ENCODE peak calls at places on chromosome 4, in six cellular contexts. V is lung; B is CD8-positive, alpha-beta T cell; X is fibroblast of lung; D is transverse colon; J is cardiac muscle cell. L is an unnamed sample.

GRCh38 chr4:794911-795725 is 30.8 kb downstream of the CPLX1 start:
- DNase-seq in B (no peak), D (no peak), V (no peak), X (no peak), J (no peak), L (no peak)

GRCh38 chr4:14771091-14771490 is 231.2 kb upstream of the CPEB2 start:
- DNase-seq in D (no peak), J (no peak), V (no peak), B (no peak), X (no peak), L (no peak)

GRCh38 chr4:86033171-86033570 is 326.7 kb downstream of the MAPK10 start:
- DNase-seq in D (peak; percentile 9), B (no peak), J (peak; percentile 94), X (peak; percentile 93), V (peak; percentile 39), L (no peak)

GRCh38 chr4:52861171-52861873 is 795 bp upstream of the RASL11B start:
- DNase-seq in X (no peak), J (peak; percentile 15), B (no peak), D (no peak), V (no peak), L (no peak)

GRCh38 chr4:48047896-48048295 is 31.3 kb downstream of the NIPAL1 start:
- DNase-seq in J (no peak), B (no peak), D (peak; percentile 23), V (no peak), X (no peak), L (no peak)

GRCh38 chr4:38356686-38357085 is 307.3 kb upstream of the KLF3 start:
- DNase-seq in B (no peak), D (no peak), X (no peak), V (no peak), J (no peak), L (no peak)

GRCh38 chr4:56733352-56733751 is 52.3 kb upstream of the HOPX start:
- DNase-seq in J (no peak), X (no peak), V (no peak), B (no peak), D (no peak), L (no peak)

GRCh38 chr4:157004279-157005161 is 32.9 kb upstream of the PDGFC start:
- DNase-seq in J (peak; percentile 72), X (peak; percentile 16), V (no peak), B (no peak), D (no peak), L (no peak)

GRCh38 chr4:168717852-168718251 is 221.0 kb downstream of the PALLD start:
- DNase-seq in J (peak; percentile 66), V (no peak), B (no peak), D (no peak), X (peak; percentile 91), L (no peak)

GRCh38 chr4:72302981-72303704 is 265.9 kb downstream of the ADAMTS3 start:
- DNase-seq in V (peak; percentile 31), J (peak; percentile 58), B (no peak), X (peak; percentile 19), D (peak; percentile 13), L (peak; percentile 16)

GRCh38 chr4:187232201-187232600 is 508.5 kb upstream of the FAT1 start:
- DNase-seq in J (no peak), B (no peak), D (no peak), X (no peak), V (no peak), L (no peak)

GRCh38 chr4:111639876-111640275 is 505.4 kb upstream of the FAM241A start:
- DNase-seq in D (no peak), X (peak; percentile 29), V (no peak), B (no peak), J (peak; percentile 30), L (no peak)

GRCh38 chr4:173405840-173406606 is 7.1 kb upstream of the SCRG1 start:
- DNase-seq in B (no peak), J (no peak), D (no peak), X (no peak), V (no peak), L (no peak)

GRCh38 chr4:19736968-19737756 is 514.5 kb upstream of the SLIT2 start:
- DNase-seq in B (no peak), D (no peak), J (peak; percentile 27), X (peak; percentile 25), V (no peak), L (no peak)

GRCh38 chr4:11053601-11054000 is 369.0 kb upstream of the CLNK start:
- DNase-seq in X (no peak), J (no peak), D (no peak), B (no peak), V (no peak), L (no peak)

GRCh38 chr4:161577604-161578301 is 586.0 kb downstream of the FSTL5 start:
- DNase-seq in B (no peak), J (peak; percentile 72), X (peak; percentile 80), D (no peak), V (no peak), L (peak; percentile 18)

GRCh38 chr4:83112678-83113428 is 1.7 kb downstream of the PLAC8 start:
- DNase-seq in D (peak; percentile 26), V (no peak), J (no peak), B (no peak), X (peak; percentile 78), L (no peak)

GRCh38 chr4:138681000-138681604 is 334.5 kb upstream of the NOCT start:
- DNase-seq in J (peak; percentile 83), X (peak; percentile 54), D (peak; percentile 77), B (peak; percentile 6), V (peak; percentile 81), L (peak; percentile 65)

GRCh38 chr4:62709618-62710252 is 1509.6 kb downstream of the ADGRL3 start:
- DNase-seq in V (no peak), B (no peak), X (peak; percentile 6), D (no peak), J (peak; percentile 35), L (no peak)

GRCh38 chr4:87270144-87270543 is 49.7 kb upstream of the KLHL8 start:
- DNase-seq in V (no peak), B (no peak), X (peak; percentile 41), J (peak; percentile 75), D (no peak), L (peak; percentile 1)

GRCh38 chr4:84482564-84483563 is 16.2 kb downstream of the NKX6-1 start:
- DNase-seq in V (no peak), X (no peak), J (peak; percentile 24), B (no peak), D (peak; percentile 64), L (no peak)

GRCh38 chr4:70920592-70920991 is 18.4 kb downstream of the MOB1B start:
- DNase-seq in V (no peak), J (no peak), D (no peak), B (no peak), X (no peak), L (no peak)

GRCh38 chr4:74085669-74086068 is 13.3 kb downstream of the CXCL2 start:
- DNase-seq in D (no peak), X (no peak), V (no peak), B (no peak), J (no peak), L (no peak)

GRCh38 chr4:121256346-121256745 is 92.2 kb upstream of the TNIP3 start:
- DNase-seq in X (peak; percentile 94), D (no peak), B (no peak), V (no peak), J (peak; percentile 95), L (peak; percentile 59)

GRCh38 chr4:177384856-177385396 is 57.3 kb downstream of the AGA start:
- DNase-seq in J (no peak), X (no peak), D (no peak), V (no peak), B (no peak), L (no peak)

GRCh38 chr4:74473155-74473811 is 28.3 kb downstream of the AREG start:
- DNase-seq in D (no peak), V (peak; percentile 35), X (peak; percentile 90), J (peak; percentile 92), B (no peak), L (peak; percentile 63)

GRCh38 chr4:163866728-163867313 is 372.3 kb downstream of the TMA16 start:
- DNase-seq in B (no peak), X (peak; percentile 76), D (no peak), J (no peak), V (no peak), L (peak; percentile 0)

GRCh38 chr4:121898150-121898549 is 27.9 kb upstream of the BBS7 start:
- DNase-seq in V (no peak), X (no peak), J (no peak), D (peak; percentile 12), B (no peak), L (no peak)

GRCh38 chr4:128528793-128529553 is 241.4 kb upstream of the PGRMC2 start:
- DNase-seq in B (no peak), D (no peak), J (peak; percentile 95), X (peak; percentile 100), V (peak; percentile 48), L (peak; percentile 91)

GRCh38 chr4:10554694-10555093 is 97.5 kb upstream of the ZNF518B start:
- DNase-seq in V (peak; percentile 44), X (peak; percentile 40), D (peak; percentile 46), J (peak; percentile 84), B (peak; percentile 12), L (no peak)

GRCh38 chr4:128517739-128518510 is 230.3 kb upstream of the PGRMC2 start:
- DNase-seq in V (peak; percentile 43), J (peak; percentile 94), B (no peak), X (peak; percentile 99), D (peak; percentile 14), L (peak; percentile 95)

GRCh38 chr4:31655328-31655727 is 935.2 kb downstream of the PCDH7 start:
- DNase-seq in V (no peak), X (peak; percentile 59), B (no peak), J (peak; percentile 25), D (no peak), L (no peak)

GRCh38 chr4:1407657-1408333 is 1.6 kb upstream of the NKX1-1 start:
- DNase-seq in B (no peak), D (no peak), J (no peak), V (no peak), X (no peak), L (no peak)

GRCh38 chr4:128440923-128441322 is 153.3 kb upstream of the PGRMC2 start:
- DNase-seq in D (no peak), B (no peak), V (no peak), X (no peak), J (no peak), L (no peak)

GRCh38 chr4:108048157-108048556 is 58.5 kb downstream of the HADH start:
- DNase-seq in D (no peak), X (no peak), V (no peak), J (no peak), B (no peak), L (no peak)

GRCh38 chr4:119314356-119314755 is 7.6 kb downstream of the FABP2 start:
- DNase-seq in X (peak; percentile 37), B (no peak), D (peak; percentile 24), V (no peak), J (peak; percentile 68), L (no peak)
- TF ChIP-seq CTCF in X (peak; percentile 69), B (peak; percentile 60), D (peak; percentile 37), V (peak; percentile 30), J (peak; percentile 55), L (peak; percentile 64)

GRCh38 chr4:123417813-123418212 is 21.2 kb downstream of the SPRY1 start:
- DNase-seq in X (no peak), D (no peak), V (no peak), B (no peak), J (no peak), L (no peak)
- H3K27ac ChIP-seq in X (no peak overlapping the region), D (peak overlapping the region; percentile 42), V (no peak overlapping the region), B (no peak overlapping the region), J (peak overlapping the region; percentile 79), L (no peak overlapping the region)

GRCh38 chr4:39658756-39659155 is 20.1 kb upstream of the SMIM14 start:
- DNase-seq in V (no peak), B (no peak), J (no peak), D (no peak), X (no peak), L (no peak)
- TF ChIP-seq CTCF in V (no peak), B (no peak), J (peak; percentile 51), D (peak; percentile 25), X (peak; percentile 48), L (peak; percentile 40)

GRCh38 chr4:7892212-7893019 is 47.2 kb downstream of the AFAP1 start:
- DNase-seq in J (peak; percentile 86), X (peak; percentile 96), V (no peak), D (no peak), B (no peak), L (peak; percentile 96)
- H3K27ac ChIP-seq in J (no peak overlapping the region), X (peak overlapping the region; percentile 58), V (no peak overlapping the region), D (peak overlapping the region; percentile 51), B (no peak overlapping the region), L (peak overlapping the region; percentile 98)